ENCODE peak calls at places on chromosomes 12 and 14, in five cellular contexts. One of them, this sample, is unnamed.

GRCh38 chr12:103442822-103443221 is 52.9 kb downstream of the C12orf42 start:
- DNase-seq in uterus: no peak
- DNase-seq in aorta: no peak
- DNase-seq in foreskin fibroblast: no peak
- DNase-seq in stomach: no peak
- DNase-seq in this sample: no peak

GRCh38 chr14:104841730-104842129 is 23.3 kb upstream of the CEP170B start:
- DNase-seq in stomach: no peak
- DNase-seq in aorta: no peak
- DNase-seq in uterus: no peak
- DNase-seq in foreskin fibroblast: no peak
- DNase-seq in this sample: no peak

GRCh38 chr14:92651106-92651792 is 97.2 kb downstream of the LGMN start:
- DNase-seq in uterus: no peak
- DNase-seq in foreskin fibroblast: no peak
- DNase-seq in aorta: peak
- DNase-seq in stomach: peak
- DNase-seq in this sample: no peak

GRCh38 chr12:58906917-58907316 is 13.4 kb downstream of the LRIG3 start:
- DNase-seq in stomach: no peak
- DNase-seq in uterus: no peak
- DNase-seq in foreskin fibroblast: no peak
- DNase-seq in aorta: no peak
- DNase-seq in this sample: no peak

GRCh38 chr14:21642683-21643082 is 7.9 kb upstream of the OR10G2 start:
- DNase-seq in foreskin fibroblast: no peak
- DNase-seq in uterus: no peak
- DNase-seq in stomach: no peak
- DNase-seq in aorta: no peak
- DNase-seq in this sample: no peak

GRCh38 chr12:75725505-75726120 is 214.2 kb upstream of the KRR1 start:
- DNase-seq in foreskin fibroblast: peak
- DNase-seq in uterus: no peak
- DNase-seq in aorta: no peak
- DNase-seq in stomach: no peak
- DNase-seq in this sample: peak

GRCh38 chr12:10031771-10032175 is 1.3 kb downstream of the CLEC9A start:
- DNase-seq in uterus: no peak
- DNase-seq in foreskin fibroblast: peak
- DNase-seq in aorta: no peak
- DNase-seq in stomach: no peak
- DNase-seq in this sample: peak

GRCh38 chr12:12901158-12901791 is 9.9 kb downstream of the GPRC5A start:
- DNase-seq in foreskin fibroblast: peak
- DNase-seq in stomach: no peak
- DNase-seq in aorta: peak
- DNase-seq in uterus: peak
- DNase-seq in this sample: peak

GRCh38 chr12:132493482-132494178 is 3.7 kb downstream of the FBRSL1 start:
- DNase-seq in uterus: no peak
- DNase-seq in aorta: no peak
- DNase-seq in foreskin fibroblast: no peak
- DNase-seq in stomach: no peak
- DNase-seq in this sample: no peak

GRCh38 chr12:37672655-37673260 is 643.8 kb upstream of the ALG10B start:
- DNase-seq in aorta: no peak
- DNase-seq in uterus: no peak
- DNase-seq in stomach: no peak
- DNase-seq in foreskin fibroblast: no peak
- DNase-seq in this sample: no peak

GRCh38 chr12:83057436-83057835 is 370.7 kb downstream of the TMTC2 start:
- DNase-seq in aorta: no peak
- DNase-seq in foreskin fibroblast: no peak
- DNase-seq in stomach: no peak
- DNase-seq in uterus: no peak
- DNase-seq in this sample: no peak
- H3K4me3 ChIP-seq in aorta: no peak
- H3K4me3 ChIP-seq in foreskin fibroblast: no peak
- H3K4me3 ChIP-seq in stomach: no peak
- H3K4me3 ChIP-seq in uterus: no peak
- H3K4me3 ChIP-seq in this sample: no peak

GRCh38 chr12:25957898-25958253 is 606 bp upstream of the RASSF8 start:
- DNase-seq in aorta: no peak
- DNase-seq in foreskin fibroblast: peak
- DNase-seq in stomach: no peak
- DNase-seq in uterus: peak
- DNase-seq in this sample: no peak
- H3K4me3 ChIP-seq in aorta: peak
- H3K4me3 ChIP-seq in foreskin fibroblast: peak
- H3K4me3 ChIP-seq in stomach: peak
- H3K4me3 ChIP-seq in uterus: peak
- H3K4me3 ChIP-seq in this sample: peak

GRCh38 chr14:74348241-74348734 is at the start of gene VRTN:
- DNase-seq in foreskin fibroblast: no peak
- DNase-seq in uterus: no peak
- DNase-seq in aorta: no peak
- DNase-seq in stomach: no peak
- DNase-seq in this sample: no peak

GRCh38 chr14:74348735-74349463 is 628 bp downstream of the VRTN start:
- DNase-seq in stomach: no peak
- DNase-seq in uterus: no peak
- DNase-seq in foreskin fibroblast: no peak
- DNase-seq in aorta: no peak
- DNase-seq in this sample: no peak

GRCh38 chr14:74346341-74346740 is 1.9 kb upstream of the VRTN start:
- DNase-seq in stomach: no peak
- DNase-seq in aorta: no peak
- DNase-seq in uterus: no peak
- DNase-seq in foreskin fibroblast: no peak
- DNase-seq in this sample: no peak

GRCh38 chr14:74347096-74347794 is 1.0 kb upstream of the VRTN start:
- DNase-seq in foreskin fibroblast: no peak
- DNase-seq in aorta: no peak
- DNase-seq in uterus: no peak
- DNase-seq in stomach: no peak
- DNase-seq in this sample: no peak

GRCh38 chr14:74347795-74348100 is 523 bp upstream of the VRTN start:
- DNase-seq in aorta: no peak
- DNase-seq in stomach: no peak
- DNase-seq in uterus: no peak
- DNase-seq in foreskin fibroblast: no peak
- DNase-seq in this sample: no peak
- H3K4me3 ChIP-seq in aorta: no peak
- H3K4me3 ChIP-seq in stomach: no peak
- H3K4me3 ChIP-seq in uterus: no peak
- H3K4me3 ChIP-seq in foreskin fibroblast: no peak
- H3K4me3 ChIP-seq in this sample: no peak

GRCh38 chr12:6123258-6123657 is 1.2 kb downstream of the VWF start:
- DNase-seq in foreskin fibroblast: no peak
- DNase-seq in stomach: no peak
- DNase-seq in uterus: no peak
- DNase-seq in aorta: no peak
- DNase-seq in this sample: no peak
- H3K4me3 ChIP-seq in foreskin fibroblast: no peak
- H3K4me3 ChIP-seq in stomach: peak
- H3K4me3 ChIP-seq in uterus: peak
- H3K4me3 ChIP-seq in aorta: no peak
- H3K4me3 ChIP-seq in this sample: no peak

DNA sequence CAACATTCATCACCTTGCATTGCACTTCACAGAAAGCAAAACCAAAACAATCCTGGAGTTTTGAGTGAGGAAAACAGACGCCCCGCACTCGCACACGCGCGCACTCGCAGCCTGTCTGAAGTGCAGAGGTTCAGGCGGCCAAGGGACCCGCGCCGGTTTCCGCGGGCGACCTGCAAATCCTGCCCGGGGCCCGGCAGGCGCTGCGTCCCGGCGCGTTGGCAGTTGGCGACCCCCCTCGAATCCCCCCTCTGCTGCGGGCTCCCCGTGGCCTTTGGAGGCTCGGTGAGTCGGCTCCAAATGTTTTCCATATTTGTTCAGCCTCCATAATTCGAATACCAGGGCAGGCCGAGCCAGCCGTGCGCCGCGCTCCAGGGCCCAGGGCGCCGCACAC is at the start of gene SSPN:
- DNase-seq in stomach: peak
- DNase-seq in foreskin fibroblast: peak
- DNase-seq in aorta: peak
- DNase-seq in uterus: peak
- DNase-seq in this sample: peak
- H3K4me3 ChIP-seq in stomach: peak
- H3K4me3 ChIP-seq in foreskin fibroblast: peak
- H3K4me3 ChIP-seq in aorta: peak
- H3K4me3 ChIP-seq in uterus: peak
- H3K4me3 ChIP-seq in this sample: peak

DNA sequence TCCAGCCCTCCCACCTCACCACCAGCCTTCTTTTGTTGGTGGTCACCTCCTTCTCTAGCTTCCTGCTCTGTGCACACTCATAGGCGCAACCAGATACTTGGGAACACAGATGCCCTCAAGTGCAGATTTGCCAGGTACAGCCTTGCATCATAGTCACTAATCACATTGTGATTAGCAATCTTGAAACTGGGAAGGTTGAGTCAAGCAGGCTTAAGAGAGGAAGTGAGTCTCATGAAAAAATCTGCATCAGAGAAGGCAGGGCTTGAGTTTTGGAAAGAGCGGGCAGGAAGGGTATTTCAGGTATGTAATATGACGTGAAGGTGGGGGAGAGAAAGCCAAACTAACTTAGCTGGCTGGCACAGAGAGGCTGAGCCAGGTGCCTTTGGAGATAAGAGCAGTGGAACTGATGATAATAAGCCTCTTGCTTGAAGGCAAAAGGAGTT is 2.7 kb upstream of the RABGGTA start:
- DNase-seq in uterus: no peak
- DNase-seq in stomach: peak
- DNase-seq in foreskin fibroblast: no peak
- DNase-seq in aorta: no peak
- DNase-seq in this sample: no peak
- H3K4me3 ChIP-seq in uterus: no peak
- H3K4me3 ChIP-seq in stomach: no peak
- H3K4me3 ChIP-seq in foreskin fibroblast: no peak
- H3K4me3 ChIP-seq in aorta: no peak
- H3K4me3 ChIP-seq in this sample: no peak

DNA sequence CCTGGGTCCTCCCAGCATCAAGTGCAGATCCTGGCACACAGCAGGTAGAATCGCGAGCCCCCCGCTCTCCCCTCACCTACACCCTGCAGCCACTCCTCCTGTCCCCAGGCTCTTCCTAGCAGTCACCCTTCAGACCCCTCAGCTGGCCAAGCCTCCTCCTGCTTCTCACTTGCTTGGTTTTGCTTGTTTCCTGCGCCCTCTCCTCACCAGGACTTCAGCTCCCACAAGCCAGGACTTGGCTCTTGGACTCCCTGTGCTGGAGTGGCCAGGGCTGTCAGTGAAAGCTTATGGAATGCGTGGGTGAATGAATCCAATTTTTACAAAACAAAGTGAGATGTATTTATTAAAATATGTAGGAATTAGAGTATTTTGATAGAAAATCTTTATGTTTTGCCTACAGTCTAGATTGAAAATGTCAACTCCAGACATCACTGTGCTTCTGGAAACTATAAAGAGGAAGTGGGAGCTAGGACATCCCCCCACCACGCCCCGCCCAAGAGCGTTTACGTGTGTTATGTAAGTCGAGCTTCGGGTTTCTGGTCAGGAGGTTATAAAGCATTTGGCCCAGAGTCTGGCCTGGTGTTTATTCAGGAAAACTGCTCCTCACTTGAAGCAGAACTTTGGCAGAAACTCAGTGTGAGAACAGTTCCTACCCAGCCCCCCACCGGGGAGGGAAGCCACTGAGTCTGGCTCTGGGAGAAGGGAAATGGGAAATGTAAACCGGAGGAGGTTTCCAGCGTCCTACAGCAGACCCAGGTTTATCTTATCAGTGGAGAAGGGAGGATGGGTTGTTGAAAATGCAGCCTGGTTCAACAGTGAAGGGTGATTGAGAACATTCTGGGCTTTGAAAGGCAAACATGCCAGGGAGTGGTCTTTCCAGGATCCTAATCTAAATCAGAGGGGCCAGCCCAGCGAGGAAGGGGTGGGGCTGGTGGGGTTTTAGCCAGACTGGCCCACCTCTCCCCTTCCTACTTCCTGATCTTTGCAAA is 8.8 kb downstream of the ALDH2 start:
- DNase-seq in uterus: peak
- DNase-seq in stomach: peak
- DNase-seq in aorta: peak
- DNase-seq in foreskin fibroblast: no peak
- DNase-seq in this sample: no peak
- H3K4me3 ChIP-seq in uterus: peak
- H3K4me3 ChIP-seq in stomach: peak
- H3K4me3 ChIP-seq in aorta: no peak
- H3K4me3 ChIP-seq in foreskin fibroblast: no peak
- H3K4me3 ChIP-seq in this sample: no peak

GRCh38 chr14:106343636-106344035 is 817.3 kb downstream of the TMEM121 start:
- DNase-seq in foreskin fibroblast: no peak
- DNase-seq in aorta: no peak
- DNase-seq in uterus: no peak
- DNase-seq in stomach: no peak
- DNase-seq in this sample: no peak

GRCh38 chr14:106346534-106347290 is 820.3 kb downstream of the TMEM121 start:
- DNase-seq in aorta: no peak
- DNase-seq in uterus: no peak
- DNase-seq in foreskin fibroblast: no peak
- DNase-seq in stomach: no peak
- DNase-seq in this sample: no peak

GRCh38 chr14:106346084-106346483 is 819.7 kb downstream of the TMEM121 start:
- DNase-seq in aorta: no peak
- DNase-seq in stomach: no peak
- DNase-seq in uterus: no peak
- DNase-seq in foreskin fibroblast: no peak
- DNase-seq in this sample: no peak

GRCh38 chr14:106347890-106348755 is 821.7 kb downstream of the TMEM121 start:
- DNase-seq in aorta: no peak
- DNase-seq in uterus: no peak
- DNase-seq in foreskin fibroblast: no peak
- DNase-seq in stomach: no peak
- DNase-seq in this sample: no peak

GRCh38 chr14:106347291-106347778 is 821.0 kb downstream of the TMEM121 start:
- DNase-seq in stomach: no peak
- DNase-seq in aorta: no peak
- DNase-seq in uterus: no peak
- DNase-seq in foreskin fibroblast: no peak
- DNase-seq in this sample: no peak
- H3K4me3 ChIP-seq in stomach: no peak
- H3K4me3 ChIP-seq in aorta: no peak
- H3K4me3 ChIP-seq in uterus: no peak
- H3K4me3 ChIP-seq in foreskin fibroblast: no peak
- H3K4me3 ChIP-seq in this sample: no peak

DNA sequence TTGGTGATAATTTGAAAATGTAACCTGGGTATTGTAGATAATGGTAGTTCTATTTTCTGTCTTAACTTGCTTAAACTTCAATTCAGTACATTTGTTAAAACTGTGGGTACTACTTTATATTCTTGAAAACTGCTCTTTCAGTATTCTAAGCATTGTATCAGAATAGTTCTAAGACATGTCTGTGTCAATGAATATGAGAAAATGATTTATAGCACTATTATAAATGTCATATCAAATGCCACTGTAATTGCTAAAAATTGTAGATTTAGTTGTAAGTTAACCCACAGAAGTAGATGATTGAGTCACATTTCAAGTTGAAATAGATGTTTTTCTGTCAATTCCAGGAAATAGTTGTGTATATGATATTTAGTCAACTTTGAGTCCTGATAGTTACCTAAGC is 2.4 kb downstream of the NAA30 start:
- DNase-seq in foreskin fibroblast: no peak
- DNase-seq in stomach: no peak
- DNase-seq in aorta: no peak
- DNase-seq in uterus: no peak
- DNase-seq in this sample: no peak
- H3K4me3 ChIP-seq in foreskin fibroblast: peak
- H3K4me3 ChIP-seq in stomach: peak
- H3K4me3 ChIP-seq in aorta: no peak
- H3K4me3 ChIP-seq in uterus: no peak
- H3K4me3 ChIP-seq in this sample: no peak

This sample was measured in SJSA1.